ENCODE peak calls at places on chromosomes 4 and X, in five cellular contexts. One of them, this sample, is unnamed.

GRCh38 chr4:80631861-80632260 is 296.3 kb downstream of the CFAP299 start:
- DNase-seq in tibial nerve: no peak
- DNase-seq in activated T-cell treated with anti-CD3 and anti-CD28 coated beads for 24 hours: no peak
- DNase-seq in SW 1271: no peak
- DNase-seq in NCI-H774: no peak
- DNase-seq in this sample: no peak

GRCh38 chr4:113637363-113637762 is 124.2 kb downstream of the CAMK2D start:
- DNase-seq in tibial nerve: no peak
- DNase-seq in SW 1271: no peak
- DNase-seq in NCI-H774: no peak
- DNase-seq in activated T-cell treated with anti-CD3 and anti-CD28 coated beads for 24 hours: no peak
- DNase-seq in this sample: no peak

GRCh38 chrX:74234829-74235228 is 69.2 kb upstream of the ZCCHC13 start:
- DNase-seq in NCI-H774: no peak
- DNase-seq in tibial nerve: no peak
- DNase-seq in SW 1271: no peak
- DNase-seq in activated T-cell treated with anti-CD3 and anti-CD28 coated beads for 24 hours: no peak
- DNase-seq in this sample: no peak

GRCh38 chr4:168605411-168605810 is 108.6 kb downstream of the PALLD start:
- DNase-seq in activated T-cell treated with anti-CD3 and anti-CD28 coated beads for 24 hours: no peak
- DNase-seq in NCI-H774: no peak
- DNase-seq in SW 1271: no peak
- DNase-seq in tibial nerve: no peak
- DNase-seq in this sample: no peak

GRCh38 chr4:80732010-80732409 is 298.5 kb upstream of the BMP3 start:
- DNase-seq in NCI-H774: no peak
- DNase-seq in SW 1271: no peak
- DNase-seq in tibial nerve: no peak
- DNase-seq in activated T-cell treated with anti-CD3 and anti-CD28 coated beads for 24 hours: no peak
- DNase-seq in this sample: no peak

GRCh38 chrX:31126205-31126604 is 54.4 kb upstream of the FTHL17 start:
- DNase-seq in SW 1271: no peak
- DNase-seq in tibial nerve: no peak
- DNase-seq in activated T-cell treated with anti-CD3 and anti-CD28 coated beads for 24 hours: no peak
- DNase-seq in NCI-H774: no peak
- DNase-seq in this sample: no peak

GRCh38 chr4:146582864-146583263 is 55.8 kb upstream of the POU4F2 start:
- DNase-seq in NCI-H774: peak
- DNase-seq in SW 1271: no peak
- DNase-seq in tibial nerve: no peak
- DNase-seq in activated T-cell treated with anti-CD3 and anti-CD28 coated beads for 24 hours: no peak
- DNase-seq in this sample: no peak

GRCh38 chr4:125891597-125892258 is 577.0 kb downstream of the FAT4 start:
- DNase-seq in NCI-H774: no peak
- DNase-seq in activated T-cell treated with anti-CD3 and anti-CD28 coated beads for 24 hours: no peak
- DNase-seq in SW 1271: no peak
- DNase-seq in tibial nerve: no peak
- DNase-seq in this sample: no peak

GRCh38 chrX:40420899-40421729 is 159.7 kb upstream of the ATP6AP2 start:
- DNase-seq in tibial nerve: no peak
- DNase-seq in NCI-H774: no peak
- DNase-seq in SW 1271: no peak
- DNase-seq in activated T-cell treated with anti-CD3 and anti-CD28 coated beads for 24 hours: no peak
- DNase-seq in this sample: no peak

GRCh38 chr4:123819362-123820035 is 422.9 kb downstream of the SPRY1 start:
- DNase-seq in SW 1271: no peak
- DNase-seq in tibial nerve: no peak
- DNase-seq in activated T-cell treated with anti-CD3 and anti-CD28 coated beads for 24 hours: no peak
- DNase-seq in NCI-H774: no peak
- DNase-seq in this sample: no peak

GRCh38 chrX:74537011-74537390 is 77.4 kb downstream of the RLIM start:
- DNase-seq in NCI-H774: no peak
- DNase-seq in tibial nerve: no peak
- DNase-seq in activated T-cell treated with anti-CD3 and anti-CD28 coated beads for 24 hours: no peak
- DNase-seq in SW 1271: peak
- DNase-seq in this sample: no peak

This sample was measured in CMK.